ENCODE peak calls at places on chromosome 10, in four cellular contexts. I is AG10803, N is AG09309, P is lower lobe of right lung. H is an unnamed sample.
A peak's percentile ranks its signal among the peaks of the same experiment; 100 is the strongest.

GRCh38 chr10:4396401-4397283 is 429.4 kb upstream of the AKR1E2 start:
- DNase-seq in P (no peak), N (no peak), I (no peak), H (no peak)

GRCh38 chr10:92965314-92965713 is 95.3 kb upstream of the CYP26C1 start:
- DNase-seq in N (no peak), P (no peak), I (peak; percentile 57), H (peak; percentile 43)

GRCh38 chr10:87836098-87836497 is 18.1 kb upstream of the ATAD1 start:
- DNase-seq in I (no peak), N (no peak), P (no peak), H (no peak)

GRCh38 chr10:72416661-72417060 is 61.9 kb upstream of the DNAJB12 start:
- DNase-seq in N (no peak), I (no peak), P (no peak), H (no peak)

GRCh38 chr10:81082621-81083376 is 545.1 kb downstream of the SH2D4B start:
- DNase-seq in P (no peak), I (no peak), N (no peak), H (no peak)

GRCh38 chr10:118213456-118213855 is 128.7 kb downstream of the FAM204A start:
- DNase-seq in I (no peak), P (no peak), N (no peak), H (no peak)

GRCh38 chr10:52502237-52502636 is 188.2 kb downstream of the DKK1 start:
- DNase-seq in P (no peak), I (no peak), N (no peak), H (no peak)

GRCh38 chr10:69425513-69426298 is 9.0 kb upstream of the TACR2 start:
- DNase-seq in P (no peak), I (no peak), N (no peak), H (no peak)

GRCh38 chr10:127343831-127344230 is 147.4 kb upstream of the INSYN2A start:
- DNase-seq in N (peak; percentile 32), I (peak; percentile 56), P (no peak), H (no peak)

DNA sequence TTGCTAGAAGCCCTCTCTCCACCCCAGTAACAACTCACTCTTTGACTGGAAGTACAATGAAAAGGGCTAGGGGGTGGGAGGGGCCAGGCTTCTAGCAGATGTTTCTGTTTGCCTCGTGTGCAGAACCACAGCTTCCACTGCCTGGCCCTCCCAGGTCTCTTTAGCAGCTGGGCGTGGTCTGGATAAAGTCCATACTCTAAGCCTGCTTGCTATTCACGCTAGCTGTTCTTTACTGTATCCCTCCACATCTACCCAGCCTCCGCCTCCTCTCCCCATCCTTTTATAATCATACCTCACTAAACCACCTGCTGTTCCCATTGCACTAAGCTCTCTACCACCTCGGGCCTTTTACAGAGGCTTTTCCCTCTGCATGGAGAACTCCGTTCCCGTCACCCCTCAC is 288.8 kb downstream of the CAMK1D start:
- DNase-seq in P (no peak), N (no peak), I (peak; percentile 38), H (no peak)
- TF ChIP-seq CTCF in P (no peak), N (no peak), I (no peak), H (no peak)

GRCh38 chr10:99276848-99277486 is 41.3 kb upstream of the HPSE2 start:
- DNase-seq in I (no peak), N (no peak), P (no peak), H (peak; percentile 3)
- TF ChIP-seq CTCF in I (peak; percentile 35), N (peak; percentile 31), P (no peak), H (peak; percentile 76)

GRCh38 chr10:14302035-14302434 is 28.7 kb downstream of the FRMD4A start:
- DNase-seq in N (peak; percentile 5), I (peak; percentile 35), P (no peak), H (peak; percentile 15)
- TF ChIP-seq CTCF in N (peak; percentile 57), I (peak; percentile 71), P (no peak), H (peak; percentile 75)

DNA sequence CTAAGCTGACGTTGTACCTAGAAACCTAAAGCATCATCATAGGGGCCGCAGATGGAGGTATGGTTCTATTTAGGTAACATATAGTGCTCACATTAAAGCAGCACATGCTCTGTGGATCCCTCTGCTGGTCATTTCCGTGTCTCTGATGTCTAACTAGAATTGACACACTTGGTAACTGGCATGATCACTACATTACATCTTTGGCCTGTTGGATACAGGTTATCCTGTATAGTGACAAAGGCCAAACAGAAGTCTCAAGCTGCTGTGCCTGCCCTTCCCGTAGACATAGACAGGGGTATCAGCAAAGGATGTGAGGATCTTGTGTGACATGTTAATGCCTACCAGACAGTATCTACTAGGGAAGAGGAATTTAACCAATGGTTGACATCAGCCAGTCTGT is 51.2 kb downstream of the KIF5B start:
- DNase-seq in N (no peak), I (peak; percentile 43), P (no peak), H (peak; percentile 24)
- TF ChIP-seq CTCF in N (peak; percentile 59), I (peak; percentile 77), P (peak; percentile 44), H (peak; percentile 82)

DNA sequence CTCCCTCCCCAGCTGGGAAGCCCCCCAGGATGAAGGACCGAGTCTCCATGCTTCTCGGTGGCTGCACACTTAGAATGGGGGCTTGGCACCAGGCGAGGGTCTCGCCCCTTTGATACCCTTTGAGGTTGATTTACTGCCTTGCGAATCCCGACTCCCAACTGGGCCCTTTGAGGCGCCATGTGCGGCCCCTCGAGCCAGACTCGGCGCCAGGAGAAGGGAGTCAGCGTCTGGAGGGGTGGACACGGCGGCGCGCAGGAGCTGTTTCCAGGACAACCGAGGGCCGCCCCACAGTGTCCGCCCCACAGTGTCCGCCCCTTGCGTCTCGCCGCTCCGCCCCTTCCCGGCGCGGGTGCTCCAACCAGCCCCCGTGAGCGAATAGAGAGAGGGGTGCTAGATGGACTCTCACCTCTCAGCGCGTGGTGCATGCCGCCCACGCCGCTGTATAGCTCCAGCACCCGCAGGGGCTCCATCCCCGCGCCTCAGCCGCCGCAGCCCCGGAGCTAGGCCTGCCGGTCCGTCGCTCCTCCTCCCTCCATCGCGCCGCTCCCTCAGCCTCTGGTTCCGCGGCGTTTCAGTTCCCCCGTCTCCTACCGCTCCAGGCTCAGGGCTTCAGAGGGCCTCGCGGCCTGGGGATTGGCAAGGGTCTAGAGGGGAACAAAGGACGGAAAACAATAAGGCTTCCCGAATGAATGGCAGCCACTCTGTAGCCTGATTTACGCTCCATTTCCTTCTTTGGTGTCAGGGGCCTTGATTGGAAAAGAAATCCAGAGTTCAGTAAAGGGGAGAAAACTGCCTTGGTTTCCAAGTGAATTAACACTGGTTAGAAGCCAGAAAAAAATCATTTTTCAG is at the start of gene TRDMT1:
- DNase-seq in N (no peak), I (peak; percentile 92), P (peak; percentile 91), H (peak; percentile 85)
- TF ChIP-seq CTCF in N (no peak), I (no peak), P (no peak), H (peak; percentile 3)

DNA sequence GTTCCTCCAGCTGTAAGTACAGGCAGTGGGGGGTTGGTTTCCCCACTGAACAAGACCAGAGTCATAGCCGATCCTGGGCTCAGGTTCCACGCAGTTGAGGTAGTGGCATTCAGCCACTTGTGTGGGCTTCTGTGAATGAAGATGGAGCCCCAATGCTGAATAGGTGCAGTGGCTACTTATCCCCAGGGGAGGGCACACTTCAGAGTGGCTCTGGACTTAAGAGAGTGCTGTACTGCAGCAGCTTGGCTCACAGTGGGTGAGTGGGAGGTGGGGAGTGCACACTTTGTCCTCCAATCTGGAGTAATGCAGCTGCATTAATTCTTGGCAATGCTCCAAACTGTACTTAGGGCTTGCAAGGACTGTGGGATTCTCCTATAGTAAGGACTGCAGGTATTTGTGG is 81.9 kb downstream of the BUB3 start:
- DNase-seq in I (peak; percentile 0), P (no peak), N (no peak), H (no peak)
- TF ChIP-seq CTCF in I (no peak), P (no peak), N (no peak), H (no peak)

GRCh38 chr10:34762603-34763299 is 52.3 kb downstream of the PARD3 start:
- DNase-seq in N (no peak), I (no peak), P (no peak), H (no peak)
- TF ChIP-seq CTCF in N (no peak), I (no peak), P (no peak), H (no peak)

GRCh38 chr10:109852004-109852717 is 71.2 kb downstream of the XPNPEP1 start:
- DNase-seq in P (peak; percentile 76), I (peak; percentile 66), N (peak; percentile 17), H (peak; percentile 65)

GRCh38 chr10:109855746-109856145 is 67.6 kb downstream of the XPNPEP1 start:
- DNase-seq in P (no peak), I (no peak), N (no peak), H (no peak)

GRCh38 chr10:109853922-109854321 is 69.4 kb downstream of the XPNPEP1 start:
- DNase-seq in I (no peak), N (no peak), P (no peak), H (no peak)

GRCh38 chr10:109851595-109851994 is 71.7 kb downstream of the XPNPEP1 start:
- DNase-seq in N (no peak), P (no peak), I (no peak), H (no peak)

DNA sequence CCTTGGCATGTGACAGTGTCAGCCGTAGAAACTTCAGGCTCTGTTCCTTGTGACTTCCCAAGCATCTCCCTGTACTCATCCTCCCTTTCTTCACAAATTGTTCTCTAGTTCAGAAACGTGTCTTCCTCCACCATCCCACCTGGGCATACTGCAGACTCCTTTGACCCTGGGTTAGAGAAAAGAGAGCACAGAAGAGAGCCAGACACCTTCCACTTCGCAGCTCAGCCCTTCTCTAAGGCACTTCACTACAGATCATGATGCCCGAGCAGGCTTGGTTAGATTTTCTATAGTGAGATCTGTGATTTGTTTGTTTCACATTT is 70.6 kb downstream of the XPNPEP1 start:
- DNase-seq in I (no peak), P (no peak), N (no peak), H (no peak)
- TF ChIP-seq CTCF in I (no peak), P (peak; percentile 6), N (no peak), H (peak; percentile 55)